ENCODE peak calls at places on chromosome 9, in six cellular contexts. One of them, this sample, is unnamed.

GRCh38 chr9:126162611-126163381 is 163.8 kb upstream of the MVB12B start:
- DNase-seq in NCI-H460: no peak
- DNase-seq in small intestine: no peak
- DNase-seq in iris pigment epithelial cell: no peak
- DNase-seq in body of pancreas: no peak
- DNase-seq in DMS153: no peak
- DNase-seq in this sample: no peak

GRCh38 chr9:131348631-131349521 is 45.0 kb upstream of the PRRC2B start:
- DNase-seq in NCI-H460: no peak
- DNase-seq in small intestine: no peak
- DNase-seq in iris pigment epithelial cell: no peak
- DNase-seq in body of pancreas: no peak
- DNase-seq in DMS153: no peak
- DNase-seq in this sample: no peak

GRCh38 chr9:83154087-83154736 is 91.3 kb upstream of the RASEF start:
- DNase-seq in NCI-H460: peak; percentile 19
- DNase-seq in small intestine: no peak
- DNase-seq in iris pigment epithelial cell: peak; percentile 55
- DNase-seq in body of pancreas: peak; percentile 86
- DNase-seq in DMS153: no peak
- DNase-seq in this sample: no peak

GRCh38 chr9:98074119-98074990 is 17.8 kb downstream of the NANS start:
- DNase-seq in NCI-H460: peak; percentile 63
- DNase-seq in small intestine: peak; percentile 64
- DNase-seq in iris pigment epithelial cell: peak; percentile 52
- DNase-seq in body of pancreas: peak; percentile 60
- DNase-seq in DMS153: no peak
- DNase-seq in this sample: no peak

GRCh38 chr9:125332527-125332926 is 70.9 kb downstream of the GAPVD1 start:
- DNase-seq in NCI-H460: no peak
- DNase-seq in small intestine: no peak
- DNase-seq in iris pigment epithelial cell: no peak
- DNase-seq in body of pancreas: no peak
- DNase-seq in DMS153: no peak
- DNase-seq in this sample: no peak

GRCh38 chr9:33044162-33044673 is 19.1 kb downstream of the DNAJA1 start:
- DNase-seq in NCI-H460: peak; percentile 64
- DNase-seq in small intestine: peak; percentile 87
- DNase-seq in iris pigment epithelial cell: peak; percentile 94
- DNase-seq in body of pancreas: peak; percentile 83
- DNase-seq in DMS153: peak; percentile 89
- DNase-seq in this sample: no peak

GRCh38 chr9:68575821-68576220 is 35.1 kb upstream of the TMEM252 start:
- DNase-seq in NCI-H460: no peak
- DNase-seq in small intestine: peak; percentile 38
- DNase-seq in iris pigment epithelial cell: no peak
- DNase-seq in body of pancreas: no peak
- DNase-seq in DMS153: no peak
- DNase-seq in this sample: no peak

GRCh38 chr9:124733964-124734740 is 37.0 kb downstream of the NR6A1 start:
- DNase-seq in NCI-H460: no peak
- DNase-seq in small intestine: peak; percentile 96
- DNase-seq in iris pigment epithelial cell: no peak
- DNase-seq in body of pancreas: peak; percentile 31
- DNase-seq in DMS153: peak; percentile 8
- DNase-seq in this sample: no peak

GRCh38 chr9:19939890-19940289 is 151.1 kb upstream of the SLC24A2 start:
- DNase-seq in NCI-H460: no peak
- DNase-seq in small intestine: no peak
- DNase-seq in iris pigment epithelial cell: no peak
- DNase-seq in body of pancreas: no peak
- DNase-seq in DMS153: peak; percentile 26
- DNase-seq in this sample: no peak

GRCh38 chr9:34443976-34444375 is 14.4 kb downstream of the FAM219A start:
- DNase-seq in NCI-H460: no peak
- DNase-seq in small intestine: no peak
- DNase-seq in iris pigment epithelial cell: no peak
- DNase-seq in body of pancreas: no peak
- DNase-seq in DMS153: no peak
- DNase-seq in this sample: no peak

GRCh38 chr9:2023532-2023931 is 8.4 kb downstream of the SMARCA2 start:
- DNase-seq in NCI-H460: no peak
- DNase-seq in small intestine: no peak
- DNase-seq in iris pigment epithelial cell: no peak
- DNase-seq in body of pancreas: no peak
- DNase-seq in DMS153: no peak
- DNase-seq in this sample: peak; percentile 6

GRCh38 chr9:123724211-123724831 is 205.6 kb downstream of the DENND1A start:
- DNase-seq in NCI-H460: peak; percentile 4
- DNase-seq in small intestine: peak; percentile 17
- DNase-seq in iris pigment epithelial cell: peak; percentile 74
- DNase-seq in body of pancreas: no peak
- DNase-seq in DMS153: no peak
- DNase-seq in this sample: no peak

GRCh38 chr9:115262477-115262876 is 144.5 kb upstream of the TNC start:
- DNase-seq in NCI-H460: no peak
- DNase-seq in small intestine: peak; percentile 88
- DNase-seq in iris pigment epithelial cell: peak; percentile 47
- DNase-seq in body of pancreas: peak; percentile 58
- DNase-seq in DMS153: peak; percentile 99
- DNase-seq in this sample: no peak

GRCh38 chr9:133484671-133485437 is 6.0 kb upstream of the SLC2A6 start:
- DNase-seq in NCI-H460: no peak
- DNase-seq in small intestine: no peak
- DNase-seq in iris pigment epithelial cell: no peak
- DNase-seq in body of pancreas: peak; percentile 48
- DNase-seq in DMS153: no peak
- DNase-seq in this sample: no peak

GRCh38 chr9:5499889-5500398 is 10.4 kb upstream of the PDCD1LG2 start:
- DNase-seq in NCI-H460: no peak
- DNase-seq in small intestine: no peak
- DNase-seq in iris pigment epithelial cell: peak; percentile 68
- DNase-seq in body of pancreas: no peak
- DNase-seq in DMS153: peak; percentile 59
- DNase-seq in this sample: peak; percentile 43